ENCODE peak calls at places on chromosomes 2 and 18, in eight cellular contexts. C, A, Y, N, G, M, E and J are unnamed samples.

GRCh38 chr2:218343591-218343990 is 13.1 kb upstream of the CATIP start:
- DNase-seq in C (no peak), A (no peak), Y (no peak), N (peak; percentile 67), G (no peak), M (no peak), E (no peak), J (no peak)

GRCh38 chr2:18671363-18671762 is 82.0 kb upstream of the NT5C1B start:
- DNase-seq in C (no peak), A (no peak), Y (no peak), N (no peak), G (no peak), M (no peak), E (no peak), J (no peak)

GRCh38 chr2:33033524-33034150 is 86.9 kb downstream of the LTBP1 start:
- DNase-seq in C (no peak), A (no peak), Y (no peak), N (peak; percentile 66), G (no peak), M (peak; percentile 69), E (no peak), J (peak; percentile 45)

GRCh38 chr2:218035463-218036100 is 32.8 kb upstream of the TNS1 start:
- DNase-seq in C (no peak), A (peak; percentile 10), Y (no peak), N (no peak), G (no peak), M (no peak), E (no peak), J (no peak)

GRCh38 chr2:235419996-235420395 is 73.8 kb upstream of the AGAP1 start:
- DNase-seq in C (no peak), A (no peak), Y (no peak), N (no peak), G (no peak), M (no peak), E (no peak), J (no peak)

GRCh38 chr18:62341423-62341920 is 16.4 kb downstream of the TNFRSF11A start:
- DNase-seq in C (no peak), A (no peak), Y (no peak), N (no peak), G (no peak), M (no peak), E (no peak), J (peak; percentile 37)

GRCh38 chr2:55618649-55619055 is 1.2 kb upstream of the PPP4R3B start:
- DNase-seq in C (peak; percentile 39), A (peak; percentile 71), Y (peak; percentile 33), N (peak; percentile 43), G (peak; percentile 45), M (peak; percentile 69), E (no peak), J (peak; percentile 72)

GRCh38 chr2:85445316-85446295 is 27.1 kb downstream of the SH2D6 start:
- DNase-seq in C (no peak), A (no peak), Y (peak; percentile 63), N (peak; percentile 84), G (no peak), M (peak; percentile 67), E (no peak), J (peak; percentile 90)

GRCh38 chr2:69213201-69213600 is 173.8 kb downstream of the GFPT1 start:
- DNase-seq in C (no peak), A (no peak), Y (no peak), N (peak; percentile 29), G (no peak), M (no peak), E (no peak), J (no peak)

GRCh38 chr2:85583667-85584353 is 421 bp upstream of the VAMP5 start:
- DNase-seq in C (no peak), A (no peak), Y (no peak), N (no peak), G (no peak), M (no peak), E (no peak), J (no peak)

GRCh38 chr2:1869987-1870386 is 125.7 kb upstream of the PXDN start:
- DNase-seq in C (no peak), A (no peak), Y (no peak), N (no peak), G (no peak), M (no peak), E (no peak), J (peak; percentile 59)

GRCh38 chr2:120231974-120232635 is 8.9 kb upstream of the TMEM185B start:
- DNase-seq in C (no peak), A (no peak), Y (no peak), N (peak; percentile 50), G (no peak), M (no peak), E (peak; percentile 86), J (no peak)

GRCh38 chr18:74870950-74871349 is 273.3 kb downstream of the ZNF407 start:
- DNase-seq in C (no peak), A (no peak), Y (no peak), N (no peak), G (no peak), M (no peak), E (no peak), J (no peak)

GRCh38 chr18:13051950-13052349 is 60.8 kb downstream of the CEP192 start:
- DNase-seq in C (no peak), A (no peak), Y (no peak), N (no peak), G (no peak), M (no peak), E (peak; percentile 17), J (no peak)

GRCh38 chr18:63949068-63949737 is at the start of gene HMSD:
- DNase-seq in C (peak; percentile 64), A (peak; percentile 73), Y (peak; percentile 34), N (no peak), G (peak; percentile 78), M (peak; percentile 40), E (peak; percentile 57), J (no peak)
- TF ChIP-seq CTCF in C (peak; percentile 61), A (peak; percentile 22), Y (peak; percentile 14), N (peak; percentile 17), G (peak; percentile 45), M (peak; percentile 15), E (peak; percentile 49), J (no peak)

DNA sequence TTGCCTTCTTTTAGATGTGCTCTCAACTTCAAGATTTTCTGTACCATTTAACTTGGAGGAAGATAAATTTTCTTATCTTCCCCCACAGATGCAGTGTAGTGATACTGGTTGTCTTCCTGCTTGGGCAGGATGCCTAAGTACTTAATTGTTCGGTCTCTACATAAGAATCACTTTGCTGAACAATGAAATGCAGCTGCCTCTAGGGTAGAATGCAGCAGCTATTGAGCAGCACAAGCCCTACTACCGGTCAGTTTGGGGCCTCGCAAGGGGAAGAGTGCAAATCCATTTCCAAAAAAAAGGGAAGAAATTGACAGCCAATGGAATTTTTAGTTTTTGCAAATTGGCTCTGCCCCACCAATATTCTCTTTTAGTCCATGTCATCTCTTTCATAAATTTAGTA is 269.7 kb downstream of the CTNNA2 start:
- DNase-seq in C (no peak), A (no peak), Y (no peak), N (no peak), G (no peak), M (no peak), E (no peak), J (no peak)
- TF ChIP-seq CTCF in C (no peak), A (no peak), Y (no peak), N (no peak), G (no peak), M (no peak), E (no peak), J (no peak)

GRCh38 chr2:181176540-181176939 is 196.1 kb downstream of the UBE2E3 start:
- DNase-seq in C (no peak), A (no peak), Y (no peak), N (no peak), G (no peak), M (no peak), E (no peak), J (no peak)

GRCh38 chr2:181177376-181177775 is 197.0 kb downstream of the UBE2E3 start:
- DNase-seq in C (no peak), A (no peak), Y (no peak), N (no peak), G (no peak), M (no peak), E (no peak), J (no peak)

GRCh38 chr2:181178130-181178529 is 197.7 kb downstream of the UBE2E3 start:
- DNase-seq in C (no peak), A (no peak), Y (no peak), N (no peak), G (no peak), M (no peak), E (no peak), J (no peak)

GRCh38 chr2:181174880-181175590 is 194.6 kb downstream of the UBE2E3 start:
- DNase-seq in C (no peak), A (no peak), Y (no peak), N (peak; percentile 50), G (no peak), M (no peak), E (no peak), J (no peak)

DNA sequence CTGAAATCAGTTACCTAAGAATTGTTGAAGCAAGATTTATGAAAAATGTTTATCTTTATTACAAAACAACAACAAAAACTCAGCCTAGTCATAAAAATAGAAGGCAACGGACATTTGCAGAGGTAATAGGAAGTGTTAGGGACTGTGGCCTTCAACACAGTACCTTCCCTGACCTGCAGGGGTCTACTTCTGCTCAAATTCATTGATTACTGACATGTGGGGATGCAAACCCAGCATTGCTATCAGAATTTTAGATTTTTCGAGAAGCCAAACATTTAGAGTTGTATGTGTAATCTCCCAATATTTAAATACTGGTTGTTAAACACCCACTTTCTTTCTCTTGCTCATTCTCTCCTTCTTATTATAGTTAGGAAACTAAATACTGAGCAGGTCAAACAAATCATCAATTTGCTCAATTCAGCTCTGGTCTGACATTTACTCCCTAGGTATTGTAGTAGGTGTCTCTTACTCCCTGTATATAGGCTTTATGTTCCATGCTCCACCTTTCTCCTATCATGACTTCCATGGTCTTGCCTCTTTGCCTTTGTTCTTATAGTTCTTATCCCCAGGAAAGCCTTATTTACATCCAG is 198.5 kb downstream of the UBE2E3 start:
- DNase-seq in C (peak; percentile 8), A (no peak), Y (no peak), N (no peak), G (no peak), M (peak; percentile 13), E (no peak), J (peak; percentile 21)
- TF ChIP-seq CTCF in C (peak; percentile 55), A (peak; percentile 31), Y (peak; percentile 7), N (peak; percentile 16), G (peak; percentile 46), M (no peak), E (no peak), J (peak; percentile 12)

GRCh38 chr2:63872571-63873328 is 31.1 kb downstream of the UGP2 start:
- DNase-seq in C (no peak), A (no peak), Y (no peak), N (no peak), G (no peak), M (no peak), E (no peak), J (no peak)
- TF ChIP-seq CTCF in C (no peak), A (no peak), Y (no peak), N (no peak), G (no peak), M (no peak), E (no peak), J (no peak)

GRCh38 chr2:158755738-158756137 is 39.4 kb upstream of the DAPL1 start:
- DNase-seq in C (no peak), A (no peak), Y (no peak), N (no peak), G (no peak), M (no peak), E (no peak), J (peak; percentile 30)
- TF ChIP-seq CTCF in C (peak; percentile 42), A (peak; percentile 15), Y (no peak), N (no peak), G (no peak), M (peak; percentile 18), E (no peak), J (peak; percentile 25)